ENCODE peak calls at places on chromosomes 2 and 18, in five cellular contexts. B is epithelial cell of proximal tubule, Q is heart left ventricle, U is OCI-LY7, E is body of pancreas. W is an unnamed sample.

GRCh38 chr2:165196411-165196810 is 7.4 kb downstream of the SCN3A start:
- DNase-seq in U (no peak), Q (no peak), B (no peak), E (no peak), W (no peak)

GRCh38 chr2:10901160-10901559 is 10.6 kb upstream of the KCNF1 start:
- DNase-seq in E (no peak), B (no peak), Q (no peak), U (no peak), W (no peak)

GRCh38 chr2:236659758-236660150 is 90.1 kb downstream of the ACKR3 start:
- DNase-seq in U (no peak), B (no peak), E (peak; percentile 37), Q (no peak), W (no peak)

GRCh38 chr18:903703-904102 is 968 bp upstream of the ADCYAP1 start:
- DNase-seq in B (no peak), E (peak; percentile 46), U (no peak), Q (peak; percentile 55), W (no peak)

GRCh38 chr2:134258684-134259408 is 5.0 kb downstream of the MGAT5 start:
- DNase-seq in U (peak; percentile 73), B (no peak), Q (peak; percentile 58), E (no peak), W (peak; percentile 67)

GRCh38 chr2:99623613-99624012 is 133.8 kb upstream of the REV1 start:
- DNase-seq in Q (no peak), U (no peak), B (no peak), E (no peak), W (no peak)

GRCh38 chr2:241967745-241968144 is 98.2 kb downstream of the RTP5 start:
- DNase-seq in U (peak; percentile 21), B (no peak), Q (no peak), E (peak; percentile 4), W (no peak)

GRCh38 chr2:38255211-38255610 is 121.9 kb downstream of the ATL2 start:
- DNase-seq in B (no peak), Q (no peak), U (no peak), E (no peak), W (no peak)

GRCh38 chr18:12839057-12839525 is 44.9 kb downstream of the PTPN2 start:
- DNase-seq in Q (no peak), E (no peak), U (peak; percentile 84), B (no peak), W (peak; percentile 61)

GRCh38 chr18:21686282-21687105 is 18.1 kb downstream of the ABHD3 start:
- DNase-seq in B (no peak), E (no peak), Q (no peak), U (no peak), W (no peak)

GRCh38 chr18:21678897-21679296 is 25.7 kb downstream of the ABHD3 start:
- DNase-seq in U (no peak), E (no peak), Q (no peak), B (no peak), W (peak; percentile 39)

GRCh38 chr18:21684731-21685130 is 19.8 kb downstream of the ABHD3 start:
- DNase-seq in E (no peak), Q (no peak), B (no peak), U (no peak), W (no peak)

GRCh38 chr18:21680148-21680547 is 24.4 kb downstream of the ABHD3 start:
- DNase-seq in E (no peak), B (no peak), Q (no peak), U (no peak), W (no peak)

GRCh38 chr18:21682276-21683051 is 22.1 kb downstream of the ABHD3 start:
- DNase-seq in U (peak; percentile 40), B (peak; percentile 66), E (no peak), Q (no peak), W (peak; percentile 85)
- H3K4me3 ChIP-seq in U (peak overlapping the region; percentile 25), B (peak overlapping the region; percentile 51), E (no peak overlapping the region), Q (peak overlapping the region; percentile 33), W (peak overlapping the region; percentile 47)

DNA sequence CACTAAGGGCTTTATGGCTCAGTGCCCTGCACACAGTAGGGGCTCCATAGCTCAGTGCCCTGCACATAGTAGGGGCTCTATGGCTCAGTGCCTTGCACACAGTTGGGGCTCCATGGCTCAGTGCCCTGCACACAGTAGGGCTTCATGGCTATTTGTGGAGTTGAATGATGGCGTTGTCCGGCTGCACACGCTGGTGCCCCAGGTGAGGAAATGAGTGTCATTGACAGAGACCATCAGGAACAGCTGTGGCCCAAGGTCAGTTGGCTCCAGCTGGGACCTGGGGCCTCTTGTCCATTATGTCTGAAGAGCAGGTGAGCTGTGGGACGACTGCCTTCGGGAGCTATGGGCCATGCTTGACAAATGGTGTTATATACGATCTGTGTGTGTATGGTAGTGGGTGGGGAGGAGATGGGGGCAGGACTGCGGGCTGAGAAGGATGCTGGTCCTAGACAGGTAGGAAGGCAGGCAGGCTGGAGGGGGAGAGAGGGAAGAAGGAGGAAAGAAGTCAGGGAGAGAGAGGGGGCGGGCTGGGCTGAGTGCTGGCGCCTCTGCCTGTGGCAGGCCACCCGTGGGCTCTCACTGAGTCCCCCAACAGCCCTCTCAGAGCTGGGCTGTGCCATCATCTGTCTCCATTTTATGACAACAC is 130.7 kb downstream of the CLIP4 start:
- DNase-seq in U (peak; percentile 1), E (no peak), Q (no peak), B (no peak), W (no peak)
- H3K4me3 ChIP-seq in U (no peak overlapping the region), E (no peak overlapping the region), Q (no peak overlapping the region), B (no peak overlapping the region), W (no peak overlapping the region)

GRCh38 chr2:16068233-16068940 is 128.0 kb downstream of the MYCN start:
- DNase-seq in E (no peak), Q (no peak), U (no peak), B (no peak), W (no peak)

GRCh38 chr2:16069933-16070647 is 129.7 kb downstream of the MYCN start:
- DNase-seq in E (no peak), U (no peak), Q (no peak), B (no peak), W (no peak)

GRCh38 chr2:16071039-16071864 is 130.9 kb downstream of the MYCN start:
- DNase-seq in Q (no peak), B (no peak), E (no peak), U (no peak), W (no peak)

GRCh38 chr2:16070648-16070971 is 130.3 kb downstream of the MYCN start:
- DNase-seq in E (no peak), U (no peak), B (no peak), Q (no peak), W (no peak)

GRCh38 chr2:16069663-16069932 is 129.2 kb downstream of the MYCN start:
- DNase-seq in Q (no peak), B (no peak), E (no peak), U (no peak), W (no peak)
- H3K4me3 ChIP-seq in Q (no peak overlapping the region), B (no peak overlapping the region), E (no peak overlapping the region), U (no peak overlapping the region), W (no peak overlapping the region)

DNA sequence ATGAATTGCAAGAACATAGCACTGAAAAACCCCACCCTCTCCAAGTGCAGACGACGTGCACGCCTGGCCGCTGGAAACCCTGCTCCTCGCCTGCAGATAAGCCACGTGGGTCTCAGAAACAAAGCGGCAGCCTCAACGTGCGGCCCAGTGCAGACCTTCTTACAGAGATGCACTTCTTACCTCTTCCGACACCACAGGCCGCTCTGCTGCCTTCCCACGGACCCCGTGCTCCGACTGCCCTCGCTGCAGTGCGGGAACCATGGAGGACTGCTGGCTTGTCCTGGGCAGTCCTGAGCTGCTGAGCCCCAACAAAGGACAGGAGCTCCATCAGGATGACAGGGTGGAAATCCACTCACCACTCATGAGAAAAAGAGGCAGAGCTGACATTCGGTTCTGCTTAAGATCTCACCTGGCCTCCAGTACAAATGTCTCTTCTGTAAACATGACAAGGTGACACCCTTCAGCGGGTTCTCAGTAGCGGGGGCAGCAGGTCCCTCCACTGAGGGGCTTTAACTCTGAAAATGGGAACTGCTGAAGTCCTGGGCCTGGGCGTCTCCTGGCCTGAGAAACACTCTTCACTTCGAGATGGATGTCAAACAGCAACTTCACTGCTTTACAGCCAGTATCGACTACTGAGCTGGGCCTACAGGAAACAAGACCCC is 6.2 kb downstream of the COPS9 start:
- DNase-seq in Q (no peak), E (no peak), U (no peak), B (no peak), W (no peak)
- H3K4me3 ChIP-seq in Q (no peak overlapping the region), E (no peak overlapping the region), U (no peak overlapping the region), B (no peak overlapping the region), W (no peak overlapping the region)

GRCh38 chr18:5998166-5998881 is 103.0 kb upstream of the TMEM200C start:
- DNase-seq in B (no peak), U (no peak), E (no peak), Q (no peak), W (no peak)

GRCh38 chr18:5992381-5992780 is 97.1 kb upstream of the TMEM200C start:
- DNase-seq in U (no peak), B (no peak), Q (no peak), E (no peak), W (no peak)

GRCh38 chr18:5993938-5994337 is 98.6 kb upstream of the TMEM200C start:
- DNase-seq in E (no peak), U (no peak), B (no peak), Q (no peak), W (no peak)

GRCh38 chr18:5997361-5997760 is 102.0 kb upstream of the TMEM200C start:
- DNase-seq in Q (no peak), E (no peak), B (no peak), U (no peak), W (no peak)

GRCh38 chr18:5995626-5996025 is 100.3 kb upstream of the TMEM200C start:
- DNase-seq in B (no peak), U (no peak), Q (no peak), E (no peak), W (no peak)
- H3K4me3 ChIP-seq in B (no peak overlapping the region), U (no peak overlapping the region), Q (no peak overlapping the region), E (no peak overlapping the region), W (no peak overlapping the region)

GRCh38 chr2:163659224-163659623 is 76.6 kb downstream of the FIGN start:
- DNase-seq in Q (no peak), U (no peak), E (no peak), B (peak; percentile 56), W (no peak)
- H3K4me3 ChIP-seq in Q (no peak overlapping the region), U (no peak overlapping the region), E (no peak overlapping the region), B (no peak overlapping the region), W (no peak overlapping the region)

GRCh38 chr2:178480227-178481181 is at the start of gene PLEKHA3:
- DNase-seq in B (peak; percentile 50), U (peak; percentile 80), E (peak; percentile 97), Q (peak; percentile 99), W (peak; percentile 86)

GRCh38 chr2:178479758-178480226 is 465 bp upstream of the PLEKHA3 start:
- DNase-seq in Q (no peak), B (no peak), E (no peak), U (no peak), W (no peak)

GRCh38 chr2:178478442-178479274 is at the start of gene FKBP7:
- DNase-seq in U (peak; percentile 87), B (no peak), Q (peak; percentile 92), E (peak; percentile 83), W (peak; percentile 88)

GRCh38 chr2:178478102-178478441 is 328 bp downstream of the FKBP7 start:
- DNase-seq in E (no peak), B (no peak), Q (no peak), U (peak; percentile 42), W (no peak)

DNA sequence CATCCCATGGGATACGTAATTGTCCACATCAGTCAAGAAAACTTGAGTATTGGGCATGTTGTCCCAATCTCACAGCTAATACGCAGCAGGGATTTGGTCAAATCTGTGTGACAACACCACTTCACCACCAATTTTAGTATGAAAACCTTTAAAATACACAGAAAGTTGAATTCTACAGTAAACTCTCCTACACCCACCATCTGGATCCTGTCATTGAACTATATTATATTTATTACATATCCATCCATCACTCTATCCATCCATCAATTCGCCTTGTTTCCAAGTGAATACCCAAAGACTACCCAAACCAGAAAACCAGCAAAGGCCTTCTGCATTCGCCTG is 846 bp upstream of the FKBP7 start:
- DNase-seq in E (no peak), U (no peak), B (no peak), Q (no peak), W (no peak)
- H3K4me3 ChIP-seq in E (no peak overlapping the region), U (peak overlapping the region; percentile 78), B (peak overlapping the region; percentile 72), Q (peak overlapping the region; percentile 42), W (peak overlapping the region; percentile 73)

W was measured in MM.1S.